ENCODE peak calls at places on chromosome 22, in ten cellular contexts. Z is ELF-1; E is H54; O is epithelial cell of esophagus; M is SJSA1; K is natural killer cell treated with Interleukin-12 subunit alpha and Interleukin-12 subunit beta and Interleukin-15 and Interleukin-18, amount 100 ng/mL, for 72 hours; N is HEK293T; F is fibroblast of mammary gland; S is body of pancreas; I is sciatic nerve. T is an unnamed sample.

GRCh38 chr22:23829845-23830372 is 8.9 kb downstream of the DERL3 start:
- DNase-seq in Z (no peak), E (no peak), O (no peak), M (peak), K (no peak), N (no peak), F (peak), S (no peak), I (peak), T (no peak)

GRCh38 chr22:48253136-48253535 is 1490.7 kb downstream of the TBC1D22A start:
- DNase-seq in Z (no peak), E (no peak), O (no peak), M (no peak), K (no peak), N (no peak), F (no peak), S (no peak), I (peak), T (no peak)

GRCh38 chr22:31738566-31738965 is 11.4 kb downstream of the PRR14L start:
- DNase-seq in Z (no peak), E (no peak), O (no peak), M (no peak), K (no peak), N (no peak), F (peak), S (no peak), I (no peak), T (no peak)

GRCh38 chr22:48444320-48445112 is 1383.2 kb downstream of the BRD1 start:
- DNase-seq in Z (no peak), E (no peak), O (no peak), M (peak), K (no peak), N (no peak), F (no peak), S (no peak), I (no peak), T (no peak)

GRCh38 chr22:36280379-36280778 is 27.4 kb downstream of the APOL1 start:
- DNase-seq in Z (no peak), E (no peak), O (no peak), M (no peak), K (no peak), N (no peak), F (no peak), S (no peak), I (peak), T (no peak)

GRCh38 chr22:21642584-21643448 is 714 bp downstream of the SDF2L1 start:
- DNase-seq in Z (peak), E (no peak), O (peak), M (peak), K (peak), N (peak), F (peak), S (peak), I (peak), T (no peak)

GRCh38 chr22:46128606-46129005 is 21.7 kb upstream of the PPARA start:
- DNase-seq in Z (no peak), E (no peak), O (no peak), M (no peak), K (no peak), N (no peak), F (no peak), S (no peak), I (no peak), T (no peak)

GRCh38 chr22:30290679-30291333 is 1.5 kb upstream of the CASTOR1 start:
- DNase-seq in Z (peak), E (peak), O (peak), M (peak), K (no peak), N (no peak), F (peak), S (peak), I (peak), T (peak)

GRCh38 chr22:16969508-16970327 is 38.3 kb downstream of the GAB4 start:
- DNase-seq in Z (no peak), E (no peak), O (no peak), M (peak), K (no peak), N (no peak), F (no peak), S (no peak), I (no peak), T (no peak)

GRCh38 chr22:40708177-40708576 is 28.9 kb downstream of the MCHR1 start:
- DNase-seq in Z (no peak), E (no peak), O (no peak), M (no peak), K (no peak), N (no peak), F (no peak), S (no peak), I (no peak), T (no peak)

GRCh38 chr22:50527921-50528681 is 1.7 kb downstream of the TYMP start:
- DNase-seq in Z (no peak), E (no peak), O (no peak), M (no peak), K (no peak), N (no peak), F (no peak), S (no peak), I (no peak), T (no peak)

GRCh38 chr22:50208430-50208938 is 7.7 kb downstream of the SELENOO start:
- DNase-seq in Z (no peak), E (no peak), O (no peak), M (no peak), K (no peak), N (no peak), F (no peak), S (no peak), I (no peak), T (no peak)

GRCh38 chr22:16970446-16970845 is 37.6 kb downstream of the GAB4 start:
- DNase-seq in Z (no peak), E (no peak), O (no peak), M (no peak), K (no peak), N (no peak), F (no peak), S (no peak), I (no peak), T (no peak)

GRCh38 chr22:23053912-23054530 is 16.3 kb upstream of the GNAZ start:
- DNase-seq in Z (no peak), E (no peak), O (no peak), M (no peak), K (peak), N (no peak), F (no peak), S (no peak), I (no peak), T (no peak)

GRCh38 chr22:39589880-39590279 is 19.3 kb downstream of the CACNA1I start:
- DNase-seq in Z (no peak), E (no peak), O (no peak), M (no peak), K (no peak), N (no peak), F (no peak), S (no peak), I (no peak), T (no peak)

T was measured in cortex of kidney.